ENCODE peak calls at places on chromosomes 11 and 22, in five cellular contexts. F is mesenchymal stem cell, V is H9, Z is mesendoderm, P is IMR-90. E is an unnamed sample.

GRCh38 chr11:107696140-107696539 is 15.7 kb downstream of the SLN start:
- DNase-seq in Z (peak), V (no peak), F (peak), P (peak), E (no peak)

GRCh38 chr11:120395778-120396177 is 59.6 kb downstream of the ARHGEF12 start:
- DNase-seq in P (no peak), F (no peak), Z (no peak), V (no peak), E (no peak)

GRCh38 chr11:103537904-103538502 is 428.8 kb downstream of the DYNC2H1 start:
- DNase-seq in V (no peak), F (peak), P (peak), Z (peak), E (no peak)

GRCh38 chr22:47053865-47054185 is 291.4 kb downstream of the TBC1D22A start:
- DNase-seq in Z (no peak), V (no peak), F (peak), P (peak), E (no peak)

GRCh38 chr11:44277097-44278090 is 32.5 kb downstream of the ALX4 start:
- DNase-seq in F (no peak), Z (no peak), P (no peak), V (no peak), E (no peak)

GRCh38 chr11:114211444-114212122 is 84.6 kb upstream of the NNMT start:
- DNase-seq in V (no peak), Z (no peak), F (no peak), P (no peak), E (peak)

GRCh38 chr11:83827940-83828554 is 541.9 kb upstream of the CCDC90B start:
- DNase-seq in P (peak), V (no peak), Z (peak), F (peak), E (peak)

GRCh38 chr22:20843501-20843900 is 15.1 kb downstream of the PI4KA start:
- DNase-seq in P (no peak), V (no peak), Z (no peak), F (no peak), E (no peak)

GRCh38 chr11:78907636-78908035 is 333.0 kb upstream of the NARS2 start:
- DNase-seq in Z (no peak), P (peak), F (no peak), V (no peak), E (no peak)

GRCh38 chr22:41919357-41920224 is 4.7 kb upstream of the SHISA8 start:
- DNase-seq in P (peak), V (peak), F (peak), Z (peak), E (no peak)

GRCh38 chr11:47373876-47374820 is 4.2 kb downstream of the SPI1 start:
- DNase-seq in F (peak), P (peak), V (peak), Z (peak), E (peak)

GRCh38 chr22:26210390-26210789 is 41.1 kb downstream of the SEZ6L start:
- DNase-seq in Z (no peak), V (no peak), P (no peak), F (no peak), E (no peak)

GRCh38 chr11:91265946-91266345 is 958.7 kb upstream of the FAT3 start:
- DNase-seq in V (no peak), F (peak), P (no peak), Z (no peak), E (no peak)
- H3K23ac ChIP-seq in V (no peak), F (no peak), P (no peak), Z (no peak), E (no peak)

GRCh38 chr11:3902441-3902840 is 47.0 kb downstream of the STIM1 start:
- DNase-seq in Z (no peak), P (no peak), V (no peak), F (no peak), E (no peak)
- H3K18ac ChIP-seq in Z (no peak), P (no peak), V (no peak), F (no peak), E (no peak)

DNA sequence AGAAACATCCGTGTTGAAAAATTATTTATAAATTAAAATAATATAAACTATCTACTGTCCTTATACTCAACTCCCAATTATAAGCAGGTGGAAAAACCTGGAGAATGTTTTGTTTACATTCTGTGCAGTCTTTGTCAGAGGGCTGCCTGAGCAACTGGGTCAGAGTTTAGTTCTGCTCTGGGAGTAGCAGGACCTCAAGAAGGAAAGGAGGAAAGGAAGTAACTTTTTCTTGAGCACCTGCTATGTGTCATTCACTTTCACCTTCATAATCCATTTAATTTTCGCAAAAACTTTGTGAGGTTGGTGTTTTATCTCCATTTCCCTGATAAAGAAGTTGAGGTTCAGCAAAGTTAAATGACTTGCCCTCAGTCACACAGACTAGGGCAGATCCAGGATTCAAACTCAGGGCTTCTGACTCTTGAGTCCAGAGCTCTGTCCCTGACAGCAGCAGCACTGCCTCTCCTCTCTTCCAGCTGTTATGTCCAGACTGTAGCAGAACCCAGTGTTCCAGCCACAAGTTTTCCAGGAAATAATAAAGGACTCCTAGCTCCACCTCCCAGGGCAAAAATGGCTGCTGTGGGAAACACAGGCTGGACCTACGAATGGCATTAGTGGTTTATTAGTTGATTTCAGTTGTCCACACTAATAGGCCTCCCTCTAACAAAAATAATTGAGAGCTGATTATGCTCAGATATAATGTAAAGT is 6.4 kb downstream of the CD3E start:
- DNase-seq in V (no peak), P (no peak), F (no peak), Z (no peak), E (no peak)
- H3K23ac ChIP-seq in V (no peak), P (no peak), F (no peak), Z (no peak), E (no peak)

GRCh38 chr11:81986556-81987161 is 747.0 kb downstream of the FAM181B start:
- DNase-seq in F (no peak), V (no peak), Z (no peak), P (no peak), E (no peak)

GRCh38 chr11:81987829-81988472 is 745.7 kb downstream of the FAM181B start:
- DNase-seq in P (no peak), F (peak), V (no peak), Z (no peak), E (no peak)

GRCh38 chr11:81990659-81991443 is 742.8 kb downstream of the FAM181B start:
- DNase-seq in F (no peak), P (no peak), Z (no peak), V (no peak), E (no peak)

GRCh38 chr11:81993755-81994154 is 739.9 kb downstream of the FAM181B start:
- DNase-seq in Z (no peak), P (no peak), V (no peak), F (no peak), E (no peak)

DNA sequence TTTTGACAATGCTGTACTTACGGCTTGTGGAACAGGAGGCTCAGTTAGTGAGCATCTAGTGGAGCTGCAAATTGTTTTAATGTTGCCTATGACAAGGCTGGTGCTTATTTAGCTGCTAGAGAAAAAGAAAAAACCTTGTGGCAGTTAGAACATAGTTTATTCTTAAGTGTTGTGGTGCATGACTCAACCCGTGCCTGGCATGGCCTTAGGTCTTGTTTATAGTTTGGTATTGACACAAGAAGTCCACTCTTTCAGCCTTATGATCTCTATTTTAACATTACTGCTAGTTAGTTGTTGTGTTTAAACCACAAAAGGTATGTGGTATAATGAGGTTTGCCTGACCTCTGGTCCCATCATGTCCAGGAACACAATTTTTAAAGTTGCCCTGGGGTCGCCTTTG is 744.6 kb downstream of the FAM181B start:
- DNase-seq in V (no peak), P (no peak), Z (no peak), F (peak), E (no peak)
- H3K18ac ChIP-seq in V (no peak), P (no peak), Z (no peak), F (no peak), E (no peak)

GRCh38 chr22:25071720-25072119 is 119.2 kb downstream of the KIAA1671 start:
- DNase-seq in P (no peak), Z (no peak), V (no peak), F (no peak), E (no peak)

GRCh38 chr22:25068701-25069100 is 116.2 kb downstream of the KIAA1671 start:
- DNase-seq in V (no peak), Z (no peak), F (no peak), P (no peak), E (no peak)

GRCh38 chr22:25070870-25071465 is 118.5 kb downstream of the KIAA1671 start:
- DNase-seq in P (no peak), F (peak), V (no peak), Z (no peak), E (no peak)

GRCh38 chr22:25069426-25069757 is 116.9 kb downstream of the KIAA1671 start:
- DNase-seq in F (no peak), V (no peak), Z (no peak), P (no peak), E (no peak)

DNA sequence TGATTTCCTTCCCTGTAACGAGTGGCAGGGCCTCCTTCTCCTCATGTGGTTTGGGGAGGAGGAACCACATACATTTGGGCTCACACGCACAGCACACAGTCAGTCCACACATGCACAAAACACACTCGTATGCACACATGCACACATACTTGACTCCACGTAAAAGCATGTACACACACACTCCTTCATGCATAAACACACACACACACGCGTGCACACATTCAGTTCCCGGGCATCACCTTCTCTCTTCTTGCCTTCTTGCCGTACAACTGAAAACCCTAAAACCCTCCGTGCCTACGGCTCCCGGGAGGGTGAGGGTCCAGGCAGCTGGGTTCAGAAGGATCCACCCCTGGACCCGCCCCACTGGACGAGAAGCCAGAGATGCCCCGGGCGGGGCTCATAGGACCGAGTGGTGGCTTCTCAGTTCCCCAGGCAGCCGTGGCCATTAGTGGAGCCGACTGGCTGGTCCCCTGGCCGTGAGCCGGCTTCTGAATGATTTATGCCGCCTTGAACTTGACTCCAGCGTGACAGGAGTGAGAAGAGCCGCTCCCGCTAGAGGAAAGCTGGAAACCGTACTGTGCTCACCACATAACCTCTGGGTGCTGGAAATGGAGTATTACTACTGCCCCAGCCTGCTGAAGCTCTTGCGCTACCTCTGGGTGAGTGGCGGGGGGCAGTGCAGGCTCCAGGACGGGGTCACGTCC is 117.4 kb downstream of the KIAA1671 start:
- DNase-seq in Z (no peak), P (no peak), F (peak), V (no peak), E (no peak)
- H3K23ac ChIP-seq in Z (no peak), P (no peak), F (no peak), V (no peak), E (no peak)

GRCh38 chr11:64306876-64307622 is 1.7 kb downstream of the ESRRA start:
- DNase-seq in V (no peak), P (no peak), Z (no peak), F (no peak), E (no peak)
- H3K18ac ChIP-seq in V (no peak), P (no peak), Z (no peak), F (no peak), E (no peak)

GRCh38 chr11:65834202-65834601 is 439 bp downstream of the SNX32 start:
- DNase-seq in F (no peak), V (no peak), Z (no peak), P (no peak), E (no peak)
- H3K23ac ChIP-seq in F (no peak), V (no peak), Z (peak), P (peak), E (peak)